ENCODE peak calls at places on chromosomes 13 and 19, in ten cellular contexts. One of them, this sample, is unnamed.

GRCh38 chr13:28558126-28558525 is 63.2 kb upstream of the FLT1 start:
- DNase-seq in posterior cingulate gyrus: no peak
- DNase-seq in gastrocnemius medialis: no peak
- DNase-seq in T-helper 17 cell: no peak
- DNase-seq in fibroblast of mammary gland: peak; percentile 93
- DNase-seq in T-cell: no peak
- DNase-seq in activated CD4-positive, alpha-beta T cell treated with anti-CD3 and anti-CD28 coated beads, Interleukin-2, amount 50 U/mL, for 1 hour: no peak
- DNase-seq in Calu3: no peak
- DNase-seq in stimulated activated CD8-positive, alpha-beta memory T cell treated with anti-CD3 and anti-CD28 coated beads, Interleukin-2, amount 100 ng/mL, for 48 hours: no peak
- DNase-seq in lower lobe of right lung: no peak
- DNase-seq in this sample: no peak

GRCh38 chr13:26707122-26708006 is 53.2 kb downstream of the GPR12 start:
- DNase-seq in activated CD4-positive, alpha-beta T cell treated with anti-CD3 and anti-CD28 coated beads, Interleukin-2, amount 50 U/mL, for 1 hour: no peak
- DNase-seq in T-helper 17 cell: no peak
- DNase-seq in Calu3: peak; percentile 42
- DNase-seq in stimulated activated CD8-positive, alpha-beta memory T cell treated with anti-CD3 and anti-CD28 coated beads, Interleukin-2, amount 100 ng/mL, for 48 hours: no peak
- DNase-seq in gastrocnemius medialis: no peak
- DNase-seq in posterior cingulate gyrus: peak; percentile 54
- DNase-seq in fibroblast of mammary gland: peak; percentile 57
- DNase-seq in lower lobe of right lung: no peak
- DNase-seq in T-cell: peak; percentile 18
- DNase-seq in this sample: peak; percentile 88

GRCh38 chr13:102928971-102929370 is 83.1 kb downstream of the ERCC5 start:
- DNase-seq in lower lobe of right lung: no peak
- DNase-seq in posterior cingulate gyrus: no peak
- DNase-seq in Calu3: no peak
- DNase-seq in fibroblast of mammary gland: no peak
- DNase-seq in stimulated activated CD8-positive, alpha-beta memory T cell treated with anti-CD3 and anti-CD28 coated beads, Interleukin-2, amount 100 ng/mL, for 48 hours: no peak
- DNase-seq in T-helper 17 cell: no peak
- DNase-seq in activated CD4-positive, alpha-beta T cell treated with anti-CD3 and anti-CD28 coated beads, Interleukin-2, amount 50 U/mL, for 1 hour: no peak
- DNase-seq in gastrocnemius medialis: no peak
- DNase-seq in T-cell: no peak
- DNase-seq in this sample: no peak

GRCh38 chr19:18683955-18684641 is 618 bp downstream of the CRTC1 start:
- DNase-seq in gastrocnemius medialis: no peak
- DNase-seq in fibroblast of mammary gland: no peak
- DNase-seq in activated CD4-positive, alpha-beta T cell treated with anti-CD3 and anti-CD28 coated beads, Interleukin-2, amount 50 U/mL, for 1 hour: no peak
- DNase-seq in T-helper 17 cell: no peak
- DNase-seq in stimulated activated CD8-positive, alpha-beta memory T cell treated with anti-CD3 and anti-CD28 coated beads, Interleukin-2, amount 100 ng/mL, for 48 hours: no peak
- DNase-seq in Calu3: no peak
- DNase-seq in lower lobe of right lung: no peak
- DNase-seq in T-cell: no peak
- DNase-seq in posterior cingulate gyrus: no peak
- DNase-seq in this sample: no peak

GRCh38 chr13:106919093-106919492 is 351.2 kb upstream of the ARGLU1 start:
- DNase-seq in T-helper 17 cell: no peak
- DNase-seq in activated CD4-positive, alpha-beta T cell treated with anti-CD3 and anti-CD28 coated beads, Interleukin-2, amount 50 U/mL, for 1 hour: no peak
- DNase-seq in Calu3: no peak
- DNase-seq in T-cell: no peak
- DNase-seq in lower lobe of right lung: no peak
- DNase-seq in posterior cingulate gyrus: no peak
- DNase-seq in fibroblast of mammary gland: no peak
- DNase-seq in stimulated activated CD8-positive, alpha-beta memory T cell treated with anti-CD3 and anti-CD28 coated beads, Interleukin-2, amount 100 ng/mL, for 48 hours: no peak
- DNase-seq in gastrocnemius medialis: no peak
- DNase-seq in this sample: no peak

GRCh38 chr13:77717508-77717907 is 20.0 kb downstream of the SLAIN1 start:
- DNase-seq in activated CD4-positive, alpha-beta T cell treated with anti-CD3 and anti-CD28 coated beads, Interleukin-2, amount 50 U/mL, for 1 hour: no peak
- DNase-seq in stimulated activated CD8-positive, alpha-beta memory T cell treated with anti-CD3 and anti-CD28 coated beads, Interleukin-2, amount 100 ng/mL, for 48 hours: no peak
- DNase-seq in fibroblast of mammary gland: no peak
- DNase-seq in T-helper 17 cell: no peak
- DNase-seq in Calu3: no peak
- DNase-seq in T-cell: no peak
- DNase-seq in lower lobe of right lung: no peak
- DNase-seq in gastrocnemius medialis: no peak
- DNase-seq in posterior cingulate gyrus: no peak
- DNase-seq in this sample: no peak

GRCh38 chr13:97586941-97587340 is 153.0 kb downstream of the RAP2A start:
- DNase-seq in posterior cingulate gyrus: no peak
- DNase-seq in fibroblast of mammary gland: no peak
- DNase-seq in Calu3: no peak
- DNase-seq in activated CD4-positive, alpha-beta T cell treated with anti-CD3 and anti-CD28 coated beads, Interleukin-2, amount 50 U/mL, for 1 hour: no peak
- DNase-seq in stimulated activated CD8-positive, alpha-beta memory T cell treated with anti-CD3 and anti-CD28 coated beads, Interleukin-2, amount 100 ng/mL, for 48 hours: no peak
- DNase-seq in gastrocnemius medialis: no peak
- DNase-seq in lower lobe of right lung: no peak
- DNase-seq in T-cell: no peak
- DNase-seq in T-helper 17 cell: no peak
- DNase-seq in this sample: no peak

GRCh38 chr19:13042443-13043130 is 47.3 kb downstream of the NFIX start:
- DNase-seq in stimulated activated CD8-positive, alpha-beta memory T cell treated with anti-CD3 and anti-CD28 coated beads, Interleukin-2, amount 100 ng/mL, for 48 hours: no peak
- DNase-seq in T-cell: no peak
- DNase-seq in Calu3: no peak
- DNase-seq in lower lobe of right lung: no peak
- DNase-seq in activated CD4-positive, alpha-beta T cell treated with anti-CD3 and anti-CD28 coated beads, Interleukin-2, amount 50 U/mL, for 1 hour: no peak
- DNase-seq in T-helper 17 cell: no peak
- DNase-seq in gastrocnemius medialis: no peak
- DNase-seq in fibroblast of mammary gland: peak; percentile 64
- DNase-seq in posterior cingulate gyrus: no peak
- DNase-seq in this sample: no peak

GRCh38 chr19:41541990-41542584 is 33.9 kb upstream of the CEACAM21 start:
- DNase-seq in T-helper 17 cell: peak; percentile 56
- DNase-seq in gastrocnemius medialis: no peak
- DNase-seq in stimulated activated CD8-positive, alpha-beta memory T cell treated with anti-CD3 and anti-CD28 coated beads, Interleukin-2, amount 100 ng/mL, for 48 hours: peak; percentile 68
- DNase-seq in activated CD4-positive, alpha-beta T cell treated with anti-CD3 and anti-CD28 coated beads, Interleukin-2, amount 50 U/mL, for 1 hour: peak; percentile 77
- DNase-seq in lower lobe of right lung: peak; percentile 83
- DNase-seq in posterior cingulate gyrus: no peak
- DNase-seq in T-cell: peak; percentile 51
- DNase-seq in fibroblast of mammary gland: peak; percentile 34
- DNase-seq in Calu3: peak; percentile 74
- DNase-seq in this sample: peak; percentile 30

GRCh38 chr19:53898680-53899341 is 10.3 kb upstream of the CACNG7 start:
- DNase-seq in T-helper 17 cell: no peak
- DNase-seq in Calu3: no peak
- DNase-seq in posterior cingulate gyrus: no peak
- DNase-seq in stimulated activated CD8-positive, alpha-beta memory T cell treated with anti-CD3 and anti-CD28 coated beads, Interleukin-2, amount 100 ng/mL, for 48 hours: no peak
- DNase-seq in activated CD4-positive, alpha-beta T cell treated with anti-CD3 and anti-CD28 coated beads, Interleukin-2, amount 50 U/mL, for 1 hour: no peak
- DNase-seq in T-cell: no peak
- DNase-seq in gastrocnemius medialis: no peak
- DNase-seq in lower lobe of right lung: no peak
- DNase-seq in fibroblast of mammary gland: no peak
- DNase-seq in this sample: no peak

GRCh38 chr19:48873476-48874308 is 1.5 kb downstream of the PPP1R15A start:
- DNase-seq in posterior cingulate gyrus: no peak
- DNase-seq in lower lobe of right lung: no peak
- DNase-seq in activated CD4-positive, alpha-beta T cell treated with anti-CD3 and anti-CD28 coated beads, Interleukin-2, amount 50 U/mL, for 1 hour: no peak
- DNase-seq in T-helper 17 cell: no peak
- DNase-seq in stimulated activated CD8-positive, alpha-beta memory T cell treated with anti-CD3 and anti-CD28 coated beads, Interleukin-2, amount 100 ng/mL, for 48 hours: no peak
- DNase-seq in fibroblast of mammary gland: no peak
- DNase-seq in gastrocnemius medialis: no peak
- DNase-seq in Calu3: no peak
- DNase-seq in T-cell: no peak
- DNase-seq in this sample: no peak

GRCh38 chr19:37468961-37469777 is at the start of gene ZNF570:
- DNase-seq in activated CD4-positive, alpha-beta T cell treated with anti-CD3 and anti-CD28 coated beads, Interleukin-2, amount 50 U/mL, for 1 hour: peak; percentile 86
- DNase-seq in gastrocnemius medialis: peak; percentile 86
- DNase-seq in T-cell: peak; percentile 86
- DNase-seq in fibroblast of mammary gland: peak; percentile 84
- DNase-seq in lower lobe of right lung: peak; percentile 93
- DNase-seq in T-helper 17 cell: peak; percentile 76
- DNase-seq in posterior cingulate gyrus: peak; percentile 91
- DNase-seq in stimulated activated CD8-positive, alpha-beta memory T cell treated with anti-CD3 and anti-CD28 coated beads, Interleukin-2, amount 100 ng/mL, for 48 hours: peak; percentile 68
- DNase-seq in Calu3: peak; percentile 87
- DNase-seq in this sample: peak; percentile 94

GRCh38 chr19:3949997-3950859 is 17.4 kb downstream of the NMRK2 start:
- DNase-seq in lower lobe of right lung: no peak
- DNase-seq in stimulated activated CD8-positive, alpha-beta memory T cell treated with anti-CD3 and anti-CD28 coated beads, Interleukin-2, amount 100 ng/mL, for 48 hours: no peak
- DNase-seq in activated CD4-positive, alpha-beta T cell treated with anti-CD3 and anti-CD28 coated beads, Interleukin-2, amount 50 U/mL, for 1 hour: no peak
- DNase-seq in Calu3: no peak
- DNase-seq in posterior cingulate gyrus: no peak
- DNase-seq in T-helper 17 cell: no peak
- DNase-seq in gastrocnemius medialis: peak; percentile 57
- DNase-seq in T-cell: no peak
- DNase-seq in fibroblast of mammary gland: no peak
- DNase-seq in this sample: no peak

GRCh38 chr19:17581211-17581874 is 25.9 kb downstream of the COLGALT1 start:
- DNase-seq in T-cell: no peak
- DNase-seq in stimulated activated CD8-positive, alpha-beta memory T cell treated with anti-CD3 and anti-CD28 coated beads, Interleukin-2, amount 100 ng/mL, for 48 hours: no peak
- DNase-seq in posterior cingulate gyrus: no peak
- DNase-seq in lower lobe of right lung: no peak
- DNase-seq in gastrocnemius medialis: no peak
- DNase-seq in activated CD4-positive, alpha-beta T cell treated with anti-CD3 and anti-CD28 coated beads, Interleukin-2, amount 50 U/mL, for 1 hour: no peak
- DNase-seq in T-helper 17 cell: no peak
- DNase-seq in fibroblast of mammary gland: no peak
- DNase-seq in Calu3: no peak
- DNase-seq in this sample: no peak

GRCh38 chr13:52011690-52012511 is at the start of gene ALG11:
- DNase-seq in stimulated activated CD8-positive, alpha-beta memory T cell treated with anti-CD3 and anti-CD28 coated beads, Interleukin-2, amount 100 ng/mL, for 48 hours: peak; percentile 99
- DNase-seq in T-cell: peak; percentile 98
- DNase-seq in posterior cingulate gyrus: peak; percentile 99
- DNase-seq in lower lobe of right lung: peak; percentile 99
- DNase-seq in activated CD4-positive, alpha-beta T cell treated with anti-CD3 and anti-CD28 coated beads, Interleukin-2, amount 50 U/mL, for 1 hour: peak; percentile 100
- DNase-seq in fibroblast of mammary gland: peak; percentile 96
- DNase-seq in T-helper 17 cell: peak; percentile 96
- DNase-seq in gastrocnemius medialis: peak; percentile 99
- DNase-seq in Calu3: peak; percentile 98
- DNase-seq in this sample: peak; percentile 99

GRCh38 chr13:36057041-36057440 is 74.1 kb downstream of the DCLK1 start:
- DNase-seq in Calu3: no peak
- DNase-seq in T-cell: no peak
- DNase-seq in stimulated activated CD8-positive, alpha-beta memory T cell treated with anti-CD3 and anti-CD28 coated beads, Interleukin-2, amount 100 ng/mL, for 48 hours: no peak
- DNase-seq in fibroblast of mammary gland: peak; percentile 45
- DNase-seq in posterior cingulate gyrus: no peak
- DNase-seq in lower lobe of right lung: no peak
- DNase-seq in activated CD4-positive, alpha-beta T cell treated with anti-CD3 and anti-CD28 coated beads, Interleukin-2, amount 50 U/mL, for 1 hour: no peak
- DNase-seq in T-helper 17 cell: no peak
- DNase-seq in gastrocnemius medialis: no peak
- DNase-seq in this sample: no peak

GRCh38 chr13:101007245-101007644 is 332.6 kb upstream of the TMTC4 start:
- DNase-seq in posterior cingulate gyrus: no peak
- DNase-seq in lower lobe of right lung: no peak
- DNase-seq in T-cell: no peak
- DNase-seq in activated CD4-positive, alpha-beta T cell treated with anti-CD3 and anti-CD28 coated beads, Interleukin-2, amount 50 U/mL, for 1 hour: no peak
- DNase-seq in fibroblast of mammary gland: no peak
- DNase-seq in gastrocnemius medialis: no peak
- DNase-seq in Calu3: no peak
- DNase-seq in T-helper 17 cell: no peak
- DNase-seq in stimulated activated CD8-positive, alpha-beta memory T cell treated with anti-CD3 and anti-CD28 coated beads, Interleukin-2, amount 100 ng/mL, for 48 hours: no peak
- DNase-seq in this sample: no peak

GRCh38 chr19:45385392-45386221 is 15.2 kb upstream of the ERCC2 start:
- DNase-seq in stimulated activated CD8-positive, alpha-beta memory T cell treated with anti-CD3 and anti-CD28 coated beads, Interleukin-2, amount 100 ng/mL, for 48 hours: no peak
- DNase-seq in lower lobe of right lung: no peak
- DNase-seq in Calu3: no peak
- DNase-seq in activated CD4-positive, alpha-beta T cell treated with anti-CD3 and anti-CD28 coated beads, Interleukin-2, amount 50 U/mL, for 1 hour: no peak
- DNase-seq in gastrocnemius medialis: no peak
- DNase-seq in T-helper 17 cell: no peak
- DNase-seq in fibroblast of mammary gland: no peak
- DNase-seq in T-cell: no peak
- DNase-seq in posterior cingulate gyrus: no peak
- DNase-seq in this sample: no peak

GRCh38 chr19:35777961-35778360 is 2.6 kb downstream of the ARHGAP33 start:
- DNase-seq in lower lobe of right lung: no peak
- DNase-seq in T-cell: no peak
- DNase-seq in stimulated activated CD8-positive, alpha-beta memory T cell treated with anti-CD3 and anti-CD28 coated beads, Interleukin-2, amount 100 ng/mL, for 48 hours: no peak
- DNase-seq in fibroblast of mammary gland: no peak
- DNase-seq in T-helper 17 cell: no peak
- DNase-seq in gastrocnemius medialis: no peak
- DNase-seq in Calu3: no peak
- DNase-seq in posterior cingulate gyrus: no peak
- DNase-seq in activated CD4-positive, alpha-beta T cell treated with anti-CD3 and anti-CD28 coated beads, Interleukin-2, amount 50 U/mL, for 1 hour: no peak
- DNase-seq in this sample: no peak

GRCh38 chr19:35144259-35144599 is 1.2 kb downstream of the FXYD7 start:
- DNase-seq in activated CD4-positive, alpha-beta T cell treated with anti-CD3 and anti-CD28 coated beads, Interleukin-2, amount 50 U/mL, for 1 hour: no peak
- DNase-seq in stimulated activated CD8-positive, alpha-beta memory T cell treated with anti-CD3 and anti-CD28 coated beads, Interleukin-2, amount 100 ng/mL, for 48 hours: no peak
- DNase-seq in gastrocnemius medialis: no peak
- DNase-seq in Calu3: no peak
- DNase-seq in lower lobe of right lung: no peak
- DNase-seq in posterior cingulate gyrus: no peak
- DNase-seq in T-helper 17 cell: no peak
- DNase-seq in T-cell: no peak
- DNase-seq in fibroblast of mammary gland: no peak
- DNase-seq in this sample: no peak

GRCh38 chr19:19059018-19059836 is 4.6 kb upstream of the SLC25A42 start:
- DNase-seq in T-helper 17 cell: no peak
- DNase-seq in lower lobe of right lung: no peak
- DNase-seq in Calu3: no peak
- DNase-seq in fibroblast of mammary gland: no peak
- DNase-seq in stimulated activated CD8-positive, alpha-beta memory T cell treated with anti-CD3 and anti-CD28 coated beads, Interleukin-2, amount 100 ng/mL, for 48 hours: no peak
- DNase-seq in activated CD4-positive, alpha-beta T cell treated with anti-CD3 and anti-CD28 coated beads, Interleukin-2, amount 50 U/mL, for 1 hour: no peak
- DNase-seq in gastrocnemius medialis: peak; percentile 79
- DNase-seq in T-cell: no peak
- DNase-seq in posterior cingulate gyrus: no peak
- DNase-seq in this sample: no peak

GRCh38 chr19:2624537-2625091 is 77.9 kb downstream of the GNG7 start:
- DNase-seq in gastrocnemius medialis: peak; percentile 78
- DNase-seq in activated CD4-positive, alpha-beta T cell treated with anti-CD3 and anti-CD28 coated beads, Interleukin-2, amount 50 U/mL, for 1 hour: no peak
- DNase-seq in stimulated activated CD8-positive, alpha-beta memory T cell treated with anti-CD3 and anti-CD28 coated beads, Interleukin-2, amount 100 ng/mL, for 48 hours: no peak
- DNase-seq in T-helper 17 cell: no peak
- DNase-seq in fibroblast of mammary gland: no peak
- DNase-seq in lower lobe of right lung: peak; percentile 73
- DNase-seq in Calu3: no peak
- DNase-seq in posterior cingulate gyrus: no peak
- DNase-seq in T-cell: no peak
- DNase-seq in this sample: no peak

GRCh38 chr13:48600374-48601364 is 53.1 kb upstream of the CYSLTR2 start:
- DNase-seq in T-cell: no peak
- DNase-seq in gastrocnemius medialis: no peak
- DNase-seq in fibroblast of mammary gland: peak; percentile 32
- DNase-seq in T-helper 17 cell: no peak
- DNase-seq in posterior cingulate gyrus: no peak
- DNase-seq in activated CD4-positive, alpha-beta T cell treated with anti-CD3 and anti-CD28 coated beads, Interleukin-2, amount 50 U/mL, for 1 hour: no peak
- DNase-seq in Calu3: peak; percentile 32
- DNase-seq in stimulated activated CD8-positive, alpha-beta memory T cell treated with anti-CD3 and anti-CD28 coated beads, Interleukin-2, amount 100 ng/mL, for 48 hours: no peak
- DNase-seq in lower lobe of right lung: no peak
- DNase-seq in this sample: no peak

GRCh38 chr19:30119180-30119920 is 177.3 kb downstream of the URI1 start:
- DNase-seq in activated CD4-positive, alpha-beta T cell treated with anti-CD3 and anti-CD28 coated beads, Interleukin-2, amount 50 U/mL, for 1 hour: no peak
- DNase-seq in Calu3: no peak
- DNase-seq in posterior cingulate gyrus: no peak
- DNase-seq in fibroblast of mammary gland: no peak
- DNase-seq in stimulated activated CD8-positive, alpha-beta memory T cell treated with anti-CD3 and anti-CD28 coated beads, Interleukin-2, amount 100 ng/mL, for 48 hours: no peak
- DNase-seq in gastrocnemius medialis: no peak
- DNase-seq in T-helper 17 cell: no peak
- DNase-seq in T-cell: no peak
- DNase-seq in lower lobe of right lung: no peak
- DNase-seq in this sample: no peak

GRCh38 chr19:58372311-58373133 is 8.3 kb downstream of the ZNF837 start:
- DNase-seq in stimulated activated CD8-positive, alpha-beta memory T cell treated with anti-CD3 and anti-CD28 coated beads, Interleukin-2, amount 100 ng/mL, for 48 hours: no peak
- DNase-seq in T-helper 17 cell: no peak
- DNase-seq in T-cell: no peak
- DNase-seq in gastrocnemius medialis: no peak
- DNase-seq in fibroblast of mammary gland: no peak
- DNase-seq in activated CD4-positive, alpha-beta T cell treated with anti-CD3 and anti-CD28 coated beads, Interleukin-2, amount 50 U/mL, for 1 hour: no peak
- DNase-seq in Calu3: no peak
- DNase-seq in lower lobe of right lung: no peak
- DNase-seq in posterior cingulate gyrus: no peak
- DNase-seq in this sample: no peak

GRCh38 chr13:108816381-108816780 is 187.0 kb downstream of the MYO16 start:
- DNase-seq in posterior cingulate gyrus: no peak
- DNase-seq in fibroblast of mammary gland: no peak
- DNase-seq in T-helper 17 cell: no peak
- DNase-seq in lower lobe of right lung: no peak
- DNase-seq in activated CD4-positive, alpha-beta T cell treated with anti-CD3 and anti-CD28 coated beads, Interleukin-2, amount 50 U/mL, for 1 hour: no peak
- DNase-seq in T-cell: no peak
- DNase-seq in Calu3: peak; percentile 23
- DNase-seq in gastrocnemius medialis: no peak
- DNase-seq in stimulated activated CD8-positive, alpha-beta memory T cell treated with anti-CD3 and anti-CD28 coated beads, Interleukin-2, amount 100 ng/mL, for 48 hours: no peak
- DNase-seq in this sample: no peak

GRCh38 chr13:112113355-112113754 is 46.4 kb downstream of the SOX1 start:
- DNase-seq in Calu3: no peak
- DNase-seq in T-cell: no peak
- DNase-seq in posterior cingulate gyrus: no peak
- DNase-seq in activated CD4-positive, alpha-beta T cell treated with anti-CD3 and anti-CD28 coated beads, Interleukin-2, amount 50 U/mL, for 1 hour: no peak
- DNase-seq in lower lobe of right lung: no peak
- DNase-seq in fibroblast of mammary gland: no peak
- DNase-seq in gastrocnemius medialis: no peak
- DNase-seq in stimulated activated CD8-positive, alpha-beta memory T cell treated with anti-CD3 and anti-CD28 coated beads, Interleukin-2, amount 100 ng/mL, for 48 hours: no peak
- DNase-seq in T-helper 17 cell: no peak
- DNase-seq in this sample: no peak